ENCODE peak calls at places on chromosomes 13 and 19, in ten cellular contexts. L is uterus; Z is CD8-positive, alpha-beta memory T cell; P is pancreas; U is breast epithelium; O is SJCRH30; D is naive thymus-derived CD4-positive, alpha-beta T cell; A is prostate gland; X is heart right ventricle; B is lung. J is an unnamed sample. For H3K4me1 and H3K27me3, the result is how much of the 10 kb centered on the place peaks cover.

GRCh38 chr13:49602005-49602404 is 16.6 kb upstream of the RCBTB1 start:
- DNase-seq in A (peak), P (no peak), L (no peak), O (no peak), X (no peak), D (no peak), B (no peak), Z (no peak), U (no peak), J (no peak)

GRCh38 chr19:10105241-10106099 is 692 bp upstream of the PPAN start:
- DNase-seq in P (no peak), Z (peak), U (no peak), O (no peak), L (no peak), X (no peak), D (peak), B (no peak), A (no peak), J (no peak)

GRCh38 chr13:47845981-47846380 is 155.1 kb downstream of the SUCLA2 start:
- DNase-seq in A (no peak), P (no peak), X (no peak), D (no peak), B (no peak), O (no peak), L (no peak), U (no peak), Z (no peak), J (no peak)

GRCh38 chr13:42486711-42487198 is 87.2 kb upstream of the TNFSF11 start:
- DNase-seq in P (no peak), A (no peak), D (no peak), Z (no peak), X (no peak), U (no peak), O (no peak), B (no peak), L (no peak), J (peak)

GRCh38 chr13:26228080-26228479 is 6.0 kb upstream of the RNF6 start:
- DNase-seq in P (no peak), O (no peak), U (no peak), A (no peak), L (no peak), Z (no peak), B (no peak), X (no peak), D (no peak), J (no peak)

GRCh38 chr13:93515267-93515666 is 288.7 kb downstream of the GPC6 start:
- DNase-seq in U (no peak), O (no peak), L (no peak), P (no peak), X (no peak), D (no peak), A (no peak), B (no peak), Z (no peak), J (no peak)

GRCh38 chr13:76014618-76015315 is 378.6 kb downstream of the LMO7 start:
- DNase-seq in P (no peak), L (no peak), B (no peak), X (no peak), A (no peak), Z (no peak), O (no peak), U (no peak), D (no peak), J (no peak)

GRCh38 chr19:50324331-50324730 is 4.8 kb downstream of the KCNC3 start:
- DNase-seq in B (no peak), X (no peak), A (no peak), D (no peak), Z (no peak), P (no peak), U (no peak), O (no peak), L (no peak), J (no peak)

GRCh38 chr13:32381539-32381938 is 46.4 kb downstream of the N4BP2L1 start:
- DNase-seq in U (no peak), L (no peak), O (no peak), B (no peak), Z (no peak), A (no peak), X (no peak), D (peak), P (no peak), J (no peak)

GRCh38 chr13:106477303-106477702 is 58.2 kb downstream of the EFNB2 start:
- DNase-seq in L (no peak), X (no peak), Z (no peak), A (no peak), D (no peak), B (no peak), P (no peak), O (no peak), U (no peak), J (no peak)

GRCh38 chr13:110716235-110716505 is 2.7 kb downstream of the ING1 start:
- DNase-seq in B (peak), Z (no peak), D (no peak), X (peak), L (peak), O (no peak), A (peak), P (peak), U (no peak), J (no peak)

GRCh38 chr19:31943305-31943704 is 402.1 kb upstream of the ZNF507 start:
- DNase-seq in Z (no peak), L (no peak), X (no peak), O (peak), A (peak), D (no peak), P (no peak), U (no peak), B (no peak), J (no peak)

GRCh38 chr19:50007947-50008346 is 17.2 kb downstream of the VRK3 start:
- DNase-seq in Z (no peak), P (no peak), L (no peak), A (no peak), X (no peak), U (no peak), B (no peak), D (no peak), O (no peak), J (no peak)

GRCh38 chr13:45196622-45197021 is 4.2 kb downstream of the KCTD4 start:
- DNase-seq in P (no peak), D (no peak), U (no peak), Z (no peak), A (no peak), O (no peak), L (no peak), B (no peak), X (no peak), J (no peak)

GRCh38 chr13:99626461-99627082 is 125.3 kb downstream of the TM9SF2 start:
- DNase-seq in P (no peak), X (no peak), U (no peak), Z (no peak), O (no peak), A (peak), B (no peak), D (no peak), L (no peak), J (peak)

GRCh38 chr19:12365094-12365371 is 450 bp downstream of the ZNF442 start:
- DNase-seq in X (no peak), B (no peak), Z (peak), P (no peak), A (peak), O (peak), U (no peak), L (peak), D (no peak), J (no peak)

GRCh38 chr13:30082391-30082790 is 225.0 kb downstream of the KATNAL1 start:
- DNase-seq in P (no peak), O (no peak), X (no peak), L (no peak), U (no peak), Z (no peak), D (no peak), B (no peak), A (no peak), J (no peak)

GRCh38 chr13:114089751-114090400 is 42.5 kb downstream of the RASA3 start:
- DNase-seq in B (no peak), D (no peak), L (no peak), A (no peak), Z (no peak), O (no peak), P (no peak), U (peak), X (no peak), J (no peak)

GRCh38 chr19:40614595-40615411 is 13.6 kb downstream of the LTBP4 start:
- DNase-seq in L (peak), U (no peak), A (peak), Z (peak), O (no peak), X (peak), B (peak), D (peak), P (peak), J (peak)

GRCh38 chr13:30529085-30529815 is 63.5 kb upstream of the HMGB1 start:
- DNase-seq in B (no peak), P (no peak), U (no peak), L (no peak), Z (no peak), A (no peak), X (no peak), O (no peak), D (no peak), J (no peak)

GRCh38 chr13:66559093-66559492 is 671.0 kb downstream of the PCDH9 start:
- DNase-seq in X (no peak), O (no peak), A (no peak), B (no peak), D (no peak), P (no peak), U (no peak), Z (no peak), L (no peak), J (no peak)

GRCh38 chr19:9622531-9622930 is 1.5 kb upstream of the ZNF561 start:
- DNase-seq in U (no peak), O (no peak), D (no peak), A (peak), L (no peak), X (no peak), Z (no peak), P (no peak), B (no peak), J (no peak)

GRCh38 chr19:57708641-57709354 is at the start of gene ZNF154:
- DNase-seq in P (peak), O (no peak), D (peak), B (peak), L (no peak), Z (peak), U (no peak), A (peak), X (peak), J (no peak)

GRCh38 chr13:41985788-41986508 is 25.0 kb upstream of the VWA8 start:
- DNase-seq in O (peak), D (no peak), L (no peak), X (no peak), B (no peak), Z (no peak), P (no peak), U (no peak), A (no peak), J (peak)

GRCh38 chr13:113518080-113518803 is 27.7 kb upstream of the DCUN1D2 start:
- DNase-seq in B (no peak), O (no peak), A (no peak), D (no peak), X (no peak), U (no peak), L (no peak), Z (no peak), P (no peak), J (no peak)

GRCh38 chr13:40677064-40677463 is 10.6 kb upstream of the FOXO1 start:
- DNase-seq in P (no peak), Z (no peak), O (no peak), D (no peak), L (no peak), B (no peak), X (no peak), A (no peak), U (no peak), J (no peak)

GRCh38 chr13:40679586-40679985 is 13.1 kb upstream of the FOXO1 start:
- DNase-seq in P (no peak), Z (no peak), A (no peak), B (no peak), U (no peak), O (no peak), X (no peak), L (no peak), D (no peak), J (no peak)

GRCh38 chr13:40682449-40683240 is 16.2 kb upstream of the FOXO1 start:
- DNase-seq in D (peak), Z (no peak), P (no peak), L (no peak), B (no peak), O (no peak), X (no peak), A (no peak), U (no peak), J (peak)

GRCh38 chr13:40680659-40681323 is 14.3 kb upstream of the FOXO1 start:
- DNase-seq in U (no peak), D (no peak), O (no peak), Z (no peak), X (no peak), A (no peak), P (no peak), B (no peak), L (no peak), J (no peak)

DNA sequence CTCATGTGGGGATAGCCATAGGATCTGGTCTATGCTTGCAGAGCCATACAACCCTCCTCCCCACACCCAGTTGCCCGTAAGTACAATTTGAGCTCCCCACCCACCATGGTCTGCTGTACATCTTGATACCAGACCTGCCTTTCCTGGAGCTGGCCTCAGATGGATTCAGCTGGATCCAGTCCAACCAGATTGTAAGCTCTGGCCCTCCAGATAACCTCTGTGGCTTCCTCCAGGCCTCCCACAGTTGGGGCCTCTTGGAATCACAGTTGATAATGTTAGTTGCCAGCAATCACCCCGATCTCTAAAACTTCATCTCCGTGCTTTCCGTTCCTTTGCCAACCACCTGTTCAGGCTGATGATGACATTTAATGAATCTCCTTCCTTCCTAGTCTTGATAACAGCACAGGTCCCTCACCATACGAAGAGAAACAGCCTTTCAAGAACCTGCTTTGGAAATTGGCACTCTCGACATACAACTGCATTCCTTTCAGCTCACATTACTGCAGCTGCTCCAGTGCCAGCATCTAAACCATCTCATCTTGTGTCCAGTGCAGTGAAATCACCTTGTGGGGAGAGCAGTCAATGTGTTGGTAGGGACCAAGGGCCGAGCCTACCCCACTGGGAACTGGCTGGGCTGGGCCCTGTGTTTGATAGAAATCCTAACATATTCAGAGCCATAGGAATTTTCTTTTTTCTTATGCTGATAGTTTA is 15.1 kb upstream of the FOXO1 start:
- DNase-seq in P (no peak), U (no peak), L (peak), O (peak), A (no peak), X (no peak), D (no peak), Z (no peak), B (no peak), J (no peak)
- H3K27ac ChIP-seq in P (no peak), U (no peak), L (peak), O (peak), A (no peak), X (no peak), D (no peak), Z (no peak), B (no peak), J (no peak)

DNA sequence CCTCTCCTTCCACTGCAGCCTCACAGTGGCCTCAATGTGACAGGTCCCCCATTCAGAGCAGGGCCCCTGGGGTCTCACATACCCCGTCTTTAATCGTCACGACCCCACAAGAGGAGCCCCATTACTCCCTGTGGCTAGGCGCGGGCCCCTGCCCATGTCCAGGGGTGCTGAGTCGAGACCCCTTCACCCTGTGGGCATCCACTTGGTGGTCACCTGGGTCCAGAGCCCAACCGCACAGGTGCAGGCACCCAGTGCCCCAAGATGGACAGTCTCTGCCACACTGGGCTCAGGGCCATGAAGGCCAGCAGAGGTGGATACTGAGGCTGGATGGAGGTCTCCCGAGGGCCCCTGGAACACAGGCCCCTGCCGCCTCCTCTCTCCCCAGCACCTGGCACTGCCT is 3.0 kb downstream of the TMEM259 start:
- DNase-seq in Z (no peak), P (no peak), X (no peak), L (no peak), A (no peak), U (no peak), D (no peak), B (no peak), O (no peak), J (no peak)
- H3K4me1 ChIP-seq in Z (half or more), P (under half), X (half or more), L (under half), A (under half), U (under half), D (under half), B (under half), O (under half), J (under half)

GRCh38 chr13:51177188-51177587 is 45.0 kb upstream of the FAM124A start:
- DNase-seq in P (no peak), L (no peak), X (no peak), A (no peak), O (no peak), Z (no peak), B (no peak), D (no peak), U (no peak), J (no peak)

GRCh38 chr13:51178456-51179074 is 43.6 kb upstream of the FAM124A start:
- DNase-seq in X (no peak), L (no peak), B (no peak), O (no peak), Z (no peak), A (no peak), D (no peak), P (no peak), U (no peak), J (no peak)

GRCh38 chr13:51180853-51181511 is 41.2 kb upstream of the FAM124A start:
- DNase-seq in U (no peak), O (no peak), A (no peak), B (no peak), L (no peak), D (no peak), P (no peak), X (no peak), Z (no peak), J (no peak)

GRCh38 chr13:51179432-51179971 is 42.7 kb upstream of the FAM124A start:
- DNase-seq in P (no peak), D (no peak), B (no peak), X (no peak), Z (no peak), O (no peak), A (no peak), L (no peak), U (no peak), J (no peak)

DNA sequence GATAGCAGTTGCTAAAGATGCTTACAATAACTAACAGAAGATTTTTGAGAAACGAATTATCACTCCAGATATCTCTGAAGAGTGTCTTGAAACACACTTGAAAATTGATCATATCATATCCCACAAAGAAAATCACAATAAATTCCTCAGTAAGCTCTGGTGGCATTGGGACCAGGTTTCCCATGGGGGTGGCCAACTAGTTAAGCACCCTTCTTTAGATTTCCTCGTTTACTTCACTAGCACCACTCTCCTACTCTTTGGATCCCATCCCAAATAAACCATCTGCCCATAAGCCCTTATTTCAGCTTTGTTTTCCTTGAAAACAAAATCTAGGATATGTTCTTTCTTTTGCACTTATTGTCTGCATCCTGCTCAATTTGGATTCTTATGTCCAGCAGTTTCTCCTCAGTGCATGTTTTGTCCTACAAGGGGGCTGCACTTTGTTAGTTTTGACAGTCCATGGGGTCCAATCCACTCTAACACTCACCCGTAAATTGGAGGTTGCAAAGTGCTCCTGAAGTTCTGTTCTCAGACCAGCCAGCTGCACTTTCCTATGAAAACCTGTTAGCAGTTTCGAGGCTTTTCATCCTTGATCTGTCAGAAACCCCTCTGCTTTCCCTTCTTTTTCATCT is 40.3 kb upstream of the FAM124A start:
- DNase-seq in U (no peak), Z (no peak), D (no peak), B (no peak), X (no peak), A (no peak), L (no peak), O (no peak), P (no peak), J (no peak)
- H3K27me3 ChIP-seq in U (under half), Z (under half), D (under half), B (under half), X (under half), A (under half), L (under half), O (under half), P (under half), J (under half)

DNA sequence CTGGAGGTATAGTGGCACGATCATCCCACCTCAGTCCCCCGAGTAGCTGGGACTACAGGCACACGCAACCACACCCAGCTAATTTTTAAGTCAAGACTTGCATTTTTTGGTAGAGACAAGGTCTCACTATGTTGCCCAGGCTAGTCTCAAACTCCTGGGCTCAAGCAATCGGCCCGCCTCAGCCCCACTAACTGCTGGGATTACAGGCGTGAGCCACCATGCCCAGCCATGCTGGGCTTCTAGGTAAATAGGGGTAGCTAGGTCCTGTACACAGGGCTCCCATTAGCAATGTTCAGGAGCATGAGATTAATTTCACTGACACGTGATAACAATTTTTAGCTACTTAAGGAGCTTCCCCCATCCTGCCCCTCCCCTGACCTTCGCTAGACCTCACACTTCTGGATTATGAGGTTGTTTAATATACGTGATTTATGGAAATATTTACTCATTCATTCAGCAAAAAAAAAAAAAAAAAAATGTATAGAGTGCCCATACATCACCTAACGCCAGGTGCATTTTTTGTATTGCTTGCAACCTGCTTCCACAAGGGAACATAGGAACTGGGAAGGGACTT is 19.2 kb downstream of the TMEM272 start:
- DNase-seq in U (no peak), D (no peak), X (no peak), O (no peak), B (no peak), Z (no peak), A (no peak), P (no peak), L (no peak), J (no peak)
- H3K27ac ChIP-seq in U (peak), D (peak), X (peak), O (no peak), B (no peak), Z (peak), A (no peak), P (no peak), L (peak), J (no peak)

DNA sequence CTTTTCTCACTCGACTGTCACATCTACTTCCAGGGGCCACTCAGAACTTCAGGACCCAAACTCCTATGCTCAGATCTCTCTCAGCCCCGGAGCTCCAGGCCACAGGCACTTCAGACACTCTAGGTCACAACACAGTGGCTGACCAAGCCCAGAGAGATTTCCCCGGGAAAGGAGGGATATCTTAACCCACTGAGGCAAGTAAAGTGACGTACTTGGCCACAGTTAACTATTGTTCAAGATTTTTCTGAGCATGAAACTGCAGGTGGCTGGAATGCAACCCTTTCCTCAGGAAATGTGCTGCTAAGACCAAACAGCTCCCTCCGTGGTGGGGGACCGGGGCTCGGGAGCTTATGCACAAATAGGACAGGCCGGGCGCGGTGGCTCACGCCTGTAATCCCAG is 23.9 kb downstream of the OPA3 start:
- DNase-seq in D (no peak), U (no peak), P (no peak), Z (peak), X (no peak), A (no peak), L (no peak), O (no peak), B (no peak), J (no peak)
- H3K4me1 ChIP-seq in D (under half), U (under half), P (under half), Z (under half), X (under half), A (under half), L (under half), O (under half), B (under half), J (under half)

J was measured in SJSA1.